ENCODE peak calls at places on chromosomes 7 and 10, in seven cellular contexts. X is Panc1; W is PC-3; L is tibial artery; P is GM23338; S is CD8-positive, alpha-beta T cell; M is CD4-positive, alpha-beta memory T cell. T is an unnamed sample.
A peak's percentile ranks its signal among the peaks of the same experiment; 100 is the strongest.

GRCh38 chr10:80136134-80136571 is 3.6 kb downstream of the PLAC9 start:
- DNase-seq in X (no peak), W (peak; percentile 15), L (peak; percentile 97), P (peak; percentile 34), S (no peak), M (no peak), T (peak; percentile 92)

GRCh38 chr10:132548869-132549268 is 11.3 kb downstream of the INPP5A start:
- DNase-seq in X (no peak), W (no peak), L (peak; percentile 39), P (no peak), S (no peak), M (no peak), T (no peak)

GRCh38 chr10:112227331-112227961 is 43.9 kb upstream of the GPAM start:
- DNase-seq in X (no peak), W (no peak), L (no peak), P (no peak), S (no peak), M (no peak), T (no peak)

GRCh38 chr7:158924956-158925355 is 68.6 kb downstream of the DYNC2I1 start:
- DNase-seq in X (peak; percentile 17), W (peak; percentile 58), L (no peak), P (no peak), S (no peak), M (no peak), T (peak; percentile 96)

GRCh38 chr7:90917536-90917935 is 321.4 kb downstream of the CDK14 start:
- DNase-seq in X (no peak), W (no peak), L (no peak), P (no peak), S (no peak), M (no peak), T (no peak)

GRCh38 chr10:36440539-36440938 is 684.9 kb upstream of the ANKRD30A start:
- DNase-seq in X (no peak), W (no peak), L (no peak), P (no peak), S (no peak), M (no peak), T (no peak)

GRCh38 chr10:24958701-24959392 is 6.4 kb upstream of the PRTFDC1 start:
- DNase-seq in X (no peak), W (no peak), L (no peak), P (no peak), S (no peak), M (no peak), T (peak; percentile 81)

GRCh38 chr7:98399462-98399861 is 1.4 kb downstream of the BAIAP2L1 start:
- DNase-seq in X (no peak), W (peak; percentile 51), L (no peak), P (no peak), S (no peak), M (no peak), T (peak; percentile 54)

GRCh38 chr10:114359953-114360345 is 44.4 kb downstream of the AFAP1L2 start:
- DNase-seq in X (no peak), W (no peak), L (no peak), P (no peak), S (no peak), M (no peak), T (no peak)

GRCh38 chr7:142939226-142939910 is at the start of gene LLCFC1:
- DNase-seq in X (no peak), W (peak; percentile 35), L (no peak), P (peak; percentile 84), S (no peak), M (peak; percentile 9), T (no peak)

GRCh38 chr10:77715536-77715935 is 77.9 kb upstream of the KCNMA1 start:
- DNase-seq in X (no peak), W (no peak), L (no peak), P (no peak), S (no peak), M (no peak), T (no peak)

GRCh38 chr7:42790196-42790595 is 121.7 kb downstream of the C7orf25 start:
- DNase-seq in X (no peak), W (peak; percentile 72), L (no peak), P (no peak), S (no peak), M (no peak), T (no peak)

GRCh38 chr10:6778992-6779701 is 199.1 kb upstream of the PRKCQ start:
- DNase-seq in X (no peak), W (peak; percentile 88), L (no peak), P (no peak), S (no peak), M (no peak), T (peak; percentile 86)

GRCh38 chr10:6781133-6781770 is 201.2 kb upstream of the PRKCQ start:
- DNase-seq in X (no peak), W (no peak), L (no peak), P (no peak), S (no peak), M (no peak), T (no peak)

GRCh38 chr10:6776170-6776569 is 196.1 kb upstream of the PRKCQ start:
- DNase-seq in X (no peak), W (no peak), L (no peak), P (no peak), S (no peak), M (no peak), T (no peak)

GRCh38 chr10:6782378-6782777 is 202.3 kb upstream of the PRKCQ start:
- DNase-seq in X (no peak), W (no peak), L (no peak), P (no peak), S (no peak), M (no peak), T (no peak)

DNA sequence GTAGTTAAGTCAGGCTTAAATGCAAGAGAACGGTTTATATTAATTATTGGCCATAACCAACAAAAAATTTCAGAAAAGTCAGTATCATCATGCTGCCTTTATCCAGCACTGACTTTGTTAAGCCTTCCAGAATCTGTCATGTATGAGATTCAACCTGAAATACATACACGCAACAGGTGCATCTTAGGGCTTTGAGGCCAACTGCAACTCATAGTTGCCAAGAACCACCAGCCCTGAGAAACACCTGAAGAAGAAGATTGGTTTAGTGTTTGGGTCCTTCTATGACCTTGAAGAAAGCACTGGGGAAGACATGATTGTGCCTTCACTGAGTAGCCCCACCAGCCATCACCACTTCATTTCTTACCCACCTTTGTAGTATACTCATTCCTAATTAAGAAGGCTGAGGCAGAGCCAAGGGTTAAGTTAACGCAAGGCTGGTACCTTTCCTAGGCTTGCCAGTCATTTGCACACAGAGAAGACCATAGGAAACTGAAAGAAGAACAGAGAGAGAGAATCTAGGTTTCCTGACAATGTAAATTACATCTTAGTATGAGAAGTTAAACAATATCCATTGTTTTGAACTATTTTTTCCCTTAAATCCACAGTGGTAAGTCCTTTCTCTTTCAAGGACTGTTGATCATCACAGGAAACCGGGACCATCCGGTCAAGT is 200.1 kb upstream of the PRKCQ start:
- DNase-seq in X (no peak), W (no peak), L (no peak), P (no peak), S (no peak), M (no peak), T (no peak)
- H3K4me3 ChIP-seq in X (no peak overlapping the region), W (no peak overlapping the region), L (no peak overlapping the region), P (no peak overlapping the region), S (no peak overlapping the region), M (no peak overlapping the region), T (no peak overlapping the region)

GRCh38 chr10:5697342-5697741 is 12.7 kb downstream of the TASOR2 start:
- DNase-seq in X (no peak), W (no peak), L (no peak), P (no peak), S (no peak), M (no peak), T (no peak)

GRCh38 chr10:5692476-5693358 is 8.1 kb downstream of the TASOR2 start:
- DNase-seq in X (no peak), W (no peak), L (no peak), P (peak; percentile 81), S (peak; percentile 66), M (peak; percentile 64), T (no peak)

GRCh38 chr10:5694573-5694972 is 9.9 kb downstream of the TASOR2 start:
- DNase-seq in X (no peak), W (no peak), L (no peak), P (no peak), S (no peak), M (no peak), T (no peak)

DNA sequence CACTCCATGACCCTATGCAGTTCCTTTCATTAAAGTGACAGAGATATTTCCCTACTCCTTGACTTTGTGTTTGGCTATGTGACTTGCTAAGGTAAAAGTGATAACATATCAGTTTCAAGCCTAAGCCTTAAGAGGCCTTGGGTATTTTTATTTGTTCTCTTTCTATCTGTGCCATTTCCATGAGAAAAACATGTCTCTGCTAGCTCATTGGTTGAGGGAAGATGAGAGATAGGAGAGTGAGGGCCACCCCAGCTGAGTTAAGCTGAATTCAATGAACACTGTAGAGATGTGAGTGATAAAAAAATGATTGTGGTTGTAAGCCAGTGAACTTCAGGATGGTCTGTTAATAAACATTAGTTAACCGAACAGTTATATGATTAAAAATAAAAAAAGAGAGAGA is 13.4 kb downstream of the TASOR2 start:
- DNase-seq in X (no peak), W (no peak), L (no peak), P (peak; percentile 35), S (no peak), M (no peak), T (no peak)
- H3K4me1 ChIP-seq in X (no peaks in the 10 kb centered on the region), W (no peaks in the 10 kb centered on the region), L (no peaks in the 10 kb centered on the region), P (peaks cover 34% of the 10 kb centered on the region), S (peaks cover 38% of the 10 kb centered on the region), M (peaks cover 74% of the 10 kb centered on the region), T (peaks cover under 1% of the 10 kb centered on the region)

GRCh38 chr10:11238893-11239292 is 221.2 kb downstream of the CELF2 start:
- DNase-seq in X (no peak), W (no peak), L (no peak), P (no peak), S (no peak), M (no peak), T (no peak)

GRCh38 chr10:11234857-11235640 is 217.4 kb downstream of the CELF2 start:
- DNase-seq in X (no peak), W (no peak), L (no peak), P (no peak), S (no peak), M (no peak), T (no peak)

GRCh38 chr10:11237571-11237970 is 219.9 kb downstream of the CELF2 start:
- DNase-seq in X (no peak), W (no peak), L (no peak), P (no peak), S (no peak), M (peak; percentile 34), T (no peak)

GRCh38 chr10:11235771-11236170 is 218.1 kb downstream of the CELF2 start:
- DNase-seq in X (no peak), W (no peak), L (no peak), P (no peak), S (no peak), M (no peak), T (no peak)

GRCh38 chr10:11236234-11236633 is 218.6 kb downstream of the CELF2 start:
- DNase-seq in X (no peak), W (no peak), L (no peak), P (no peak), S (no peak), M (peak; percentile 72), T (no peak)
- H3K4me3 ChIP-seq in X (no peak overlapping the region), W (no peak overlapping the region), L (no peak overlapping the region), P (no peak overlapping the region), S (no peak overlapping the region), M (no peak overlapping the region), T (no peak overlapping the region)

DNA sequence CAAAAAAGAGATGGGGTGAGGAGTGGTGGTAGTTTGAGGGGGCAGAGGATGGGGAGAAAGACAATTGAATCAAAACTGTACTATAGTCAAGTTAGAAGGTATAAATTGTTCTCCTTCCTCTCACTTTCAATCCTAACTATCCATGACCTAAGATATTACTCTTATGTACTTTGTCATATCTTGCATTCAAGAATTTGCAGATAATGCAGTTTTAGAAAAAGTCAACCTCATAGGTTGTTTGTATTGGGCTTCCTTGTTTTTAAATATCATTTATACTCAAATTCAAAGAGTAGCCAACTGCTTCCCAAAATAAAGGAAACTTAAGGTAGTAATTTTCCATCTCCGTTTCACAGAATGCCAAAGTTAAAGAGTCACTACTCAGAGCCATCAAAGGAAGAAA is 32.7 kb downstream of the MET start:
- DNase-seq in X (no peak), W (no peak), L (no peak), P (no peak), S (no peak), M (no peak), T (no peak)
- H3K4me1 ChIP-seq in X (peaks cover 89% of the 10 kb centered on the region), W (peaks cover 96% of the 10 kb centered on the region), L (no peaks in the 10 kb centered on the region), P (peaks cover 33% of the 10 kb centered on the region), S (no peaks in the 10 kb centered on the region), M (no peaks in the 10 kb centered on the region), T (peaks cover 55% of the 10 kb centered on the region)